ENCODE peak calls at places on chromosomes 7 and 10, in five cellular contexts. E, D, A, C and J are unnamed samples. For H3K4me1, the result is how much of the 10 kb centered on the place peaks cover.

GRCh38 chr10:95245425-95246055 is 45.3 kb downstream of the PDLIM1 start:
- DNase-seq in E (no peak), D (no peak), A (no peak), C (no peak), J (no peak)

GRCh38 chr7:76220185-76221057 is 18.7 kb downstream of the SRRM3 start:
- DNase-seq in E (peak), C (no peak), A (peak), D (no peak), J (no peak)

GRCh38 chr10:72340510-72340895 is 14.2 kb downstream of the DNAJB12 start:
- DNase-seq in C (peak), A (peak), D (no peak), E (peak), J (peak)

GRCh38 chr7:107879400-107880035 is 11.5 kb upstream of the DLD start:
- DNase-seq in D (no peak), A (no peak), E (peak), C (no peak), J (no peak)

GRCh38 chr10:60536529-60537114 is 146.9 kb upstream of the ANK3 start:
- DNase-seq in E (no peak), C (no peak), D (no peak), A (no peak), J (no peak)

GRCh38 chr7:84105582-84105981 is 89.0 kb downstream of the SEMA3A start:
- DNase-seq in E (no peak), A (no peak), D (no peak), C (no peak), J (no peak)

GRCh38 chr10:71281646-71282322 is 37.3 kb upstream of the SLC29A3 start:
- DNase-seq in A (no peak), D (no peak), E (no peak), C (no peak), J (no peak)

GRCh38 chr7:94748371-94748770 is 92.4 kb upstream of the SGCE start:
- DNase-seq in A (no peak), E (no peak), D (no peak), C (no peak), J (no peak)

GRCh38 chr10:73865459-73866442 is 8.6 kb downstream of the CAMK2G start:
- DNase-seq in E (no peak), C (peak), D (peak), A (no peak), J (peak)

GRCh38 chr7:3078458-3078857 is 34.8 kb upstream of the CARD11 start:
- DNase-seq in A (no peak), C (no peak), D (no peak), E (no peak), J (no peak)

GRCh38 chr10:63515002-63515763 is 6.0 kb upstream of the REEP3 start:
- DNase-seq in A (no peak), D (no peak), C (no peak), E (no peak), J (no peak)

GRCh38 chr10:120204877-120205276 is 252.2 kb upstream of the PLPP4 start:
- DNase-seq in C (no peak), E (no peak), A (no peak), D (no peak), J (no peak)

GRCh38 chr7:75985518-75986146 is 8.8 kb downstream of the TMEM120A start:
- DNase-seq in C (no peak), A (peak), E (no peak), D (no peak), J (peak)

GRCh38 chr7:28315565-28316420 is 96.5 kb upstream of the CREB5 start:
- DNase-seq in E (no peak), D (peak), A (no peak), C (no peak), J (no peak)

GRCh38 chr7:157816526-157817250 is 479.9 kb downstream of the DNAJB6 start:
- DNase-seq in A (no peak), C (no peak), E (no peak), D (no peak), J (peak)

GRCh38 chr10:92757066-92757716 is 67.4 kb downstream of the HHEX start:
- DNase-seq in A (peak), C (peak), D (peak), E (peak), J (peak)

GRCh38 chr7:104130726-104131125 is 77.1 kb downstream of the ORC5 start:
- DNase-seq in C (no peak), A (no peak), E (no peak), D (no peak), J (no peak)

GRCh38 chr10:103198648-103199047 is 5.6 kb upstream of the NT5C2 start:
- DNase-seq in E (no peak), A (no peak), D (no peak), C (no peak), J (no peak)

GRCh38 chr7:92478095-92478494 is 349 bp upstream of the ERVW-1 start:
- DNase-seq in C (no peak), D (no peak), A (no peak), E (no peak), J (no peak)

GRCh38 chr7:79880312-79880711 is 254.3 kb upstream of the GNAI1 start:
- DNase-seq in C (no peak), A (no peak), D (no peak), E (no peak), J (no peak)

GRCh38 chr7:105585850-105586500 is 4.7 kb upstream of the EFCAB10 start:
- DNase-seq in C (no peak), D (no peak), A (no peak), E (no peak), J (no peak)

GRCh38 chr7:114952296-114952695 is 30.4 kb downstream of the MDFIC start:
- DNase-seq in C (no peak), D (no peak), E (no peak), A (no peak), J (no peak)

GRCh38 chr10:69087600-69088470 is at the start of gene SRGN:
- DNase-seq in D (peak), E (peak), A (peak), C (peak), J (no peak)

GRCh38 chr7:139783647-139784385 is 6.0 kb upstream of the HIPK2 start:
- DNase-seq in D (no peak), A (no peak), C (no peak), E (no peak), J (no peak)

GRCh38 chr10:43878386-43878785 is 229.7 kb upstream of the ZNF32 start:
- DNase-seq in A (no peak), C (no peak), E (no peak), D (no peak), J (no peak)

GRCh38 chr7:54904130-54904529 is 114.7 kb upstream of the EGFR start:
- DNase-seq in C (no peak), D (no peak), E (no peak), A (no peak), J (no peak)

GRCh38 chr10:22714524-22715289 is at the start of gene PIP4K2A:
- DNase-seq in E (peak), D (peak), C (peak), A (peak), J (peak)

GRCh38 chr10:102121739-102122372 is 1.7 kb upstream of the LDB1 start:
- DNase-seq in D (peak), A (peak), E (no peak), C (no peak), J (no peak)

GRCh38 chr7:36911788-36912187 is 187.5 kb upstream of the AOAH start:
- DNase-seq in E (no peak), D (no peak), A (no peak), C (no peak), J (no peak)

GRCh38 chr7:17623546-17624185 is 316.6 kb downstream of the SNX13 start:
- DNase-seq in D (no peak), E (no peak), C (no peak), A (no peak), J (no peak)

GRCh38 chr7:158391141-158391540 is 196.5 kb downstream of the PTPRN2 start:
- DNase-seq in C (no peak), E (no peak), A (no peak), D (no peak), J (no peak)

GRCh38 chr7:99380032-99380822 is 5.7 kb downstream of the ARPC1B start:
- DNase-seq in D (no peak), C (peak), A (no peak), E (no peak), J (no peak)
- H3K4me1 ChIP-seq in D (under half), C (under half), A (under half), E (under half), J (under half)

GRCh38 chr7:14585232-14585631 is 317.3 kb downstream of the DGKB start:
- DNase-seq in C (no peak), A (no peak), D (no peak), E (no peak), J (no peak)

GRCh38 chr7:14583518-14583917 is 319.0 kb downstream of the DGKB start:
- DNase-seq in C (no peak), A (no peak), E (no peak), D (no peak), J (no peak)

GRCh38 chr7:14582010-14582409 is 320.5 kb downstream of the DGKB start:
- DNase-seq in E (no peak), C (no peak), D (no peak), A (no peak), J (no peak)

GRCh38 chr7:14579971-14580370 is 322.6 kb downstream of the DGKB start:
- DNase-seq in C (no peak), D (no peak), A (no peak), E (no peak), J (no peak)
- H3K4me3 ChIP-seq in C (no peak), D (no peak), A (no peak), E (no peak), J (no peak)

GRCh38 chr10:8056378-8056777 is 1.9 kb downstream of the GATA3 start:
- DNase-seq in A (no peak), E (no peak), C (no peak), D (no peak), J (no peak)

GRCh38 chr10:8055420-8056349 is 1.2 kb downstream of the GATA3 start:
- DNase-seq in D (no peak), A (no peak), E (no peak), C (no peak), J (no peak)

GRCh38 chr10:8053446-8054242 is 844 bp upstream of the GATA3 start:
- DNase-seq in A (peak), E (peak), C (peak), D (no peak), J (peak)

GRCh38 chr10:8054243-8054497 is 318 bp upstream of the GATA3 start:
- DNase-seq in A (no peak), D (no peak), E (no peak), C (no peak), J (no peak)

DNA sequence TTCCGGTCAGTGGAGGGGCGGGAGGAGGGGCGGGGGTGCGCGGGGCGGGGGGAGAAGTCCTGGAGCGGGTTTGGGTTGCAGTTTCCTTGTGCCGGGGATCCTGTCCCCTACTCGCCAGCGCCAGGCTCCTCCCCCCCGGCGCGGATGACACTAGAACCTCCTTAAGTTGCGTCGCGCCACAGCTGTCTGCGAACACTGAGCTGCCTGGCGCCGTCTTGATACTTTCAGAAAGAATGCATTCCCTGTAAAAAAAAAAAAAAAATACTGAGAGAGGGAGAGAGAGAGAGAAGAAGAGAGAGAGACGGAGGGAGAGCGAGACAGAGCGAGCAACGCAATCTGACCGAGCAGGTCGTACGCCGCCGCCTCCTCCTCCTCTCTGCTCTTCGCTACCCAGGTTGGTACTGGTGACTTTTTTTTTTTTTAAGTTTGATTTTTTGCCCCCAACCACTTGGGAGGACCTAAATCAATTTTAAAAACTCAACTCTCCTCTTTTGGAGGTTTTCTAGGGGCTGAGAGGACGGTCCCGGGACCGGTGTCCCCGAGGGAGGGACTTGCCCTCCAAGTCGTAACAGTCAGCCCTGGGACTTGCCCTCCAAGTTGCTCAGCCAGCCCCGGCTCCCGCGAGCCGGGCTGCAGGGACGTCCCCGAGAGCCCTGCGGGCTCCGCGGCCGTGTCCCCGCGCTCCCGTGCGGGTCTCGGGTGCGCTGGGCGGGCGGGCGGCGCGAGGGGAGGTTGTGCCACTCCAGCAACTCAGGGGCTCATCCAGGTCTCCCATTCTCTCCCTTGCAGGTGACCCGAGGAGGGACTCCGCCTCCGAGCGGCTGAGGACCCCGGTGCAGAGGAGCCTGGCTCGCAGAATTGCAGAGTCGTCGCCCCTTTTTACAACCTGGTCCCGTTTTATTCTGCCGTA is at the start of gene GATA3:
- DNase-seq in E (no peak), C (peak), D (no peak), A (no peak), J (no peak)
- TF ChIP-seq POLR2A in E (no peak), C (no peak), D (no peak), A (no peak), J (no peak)

GRCh38 chr7:66142996-66143395 is 28.3 kb downstream of the CRCP start:
- DNase-seq in E (no peak), A (no peak), C (no peak), D (no peak), J (no peak)

GRCh38 chr7:66140924-66141323 is 26.3 kb downstream of the CRCP start:
- DNase-seq in E (peak), A (peak), C (no peak), D (peak), J (peak)

GRCh38 chr7:66143876-66144332 is 29.3 kb downstream of the CRCP start:
- DNase-seq in A (no peak), D (no peak), C (no peak), E (no peak), J (no peak)

GRCh38 chr7:66145404-66145843 is 30.8 kb downstream of the CRCP start:
- DNase-seq in C (no peak), E (no peak), A (peak), D (peak), J (no peak)

GRCh38 chr7:66142334-66142733 is 27.7 kb downstream of the CRCP start:
- DNase-seq in D (no peak), C (no peak), A (no peak), E (no peak), J (peak)
- H3K4me1 ChIP-seq in D (under half), C (under half), A (under half), E (under half), J (under half)

GRCh38 chr7:42238709-42239395 is 1.8 kb upstream of the GLI3 start:
- DNase-seq in A (peak), C (no peak), E (no peak), D (peak), J (no peak)
- H3K4me3 ChIP-seq in A (no peak), C (no peak), E (no peak), D (peak), J (no peak)

DNA sequence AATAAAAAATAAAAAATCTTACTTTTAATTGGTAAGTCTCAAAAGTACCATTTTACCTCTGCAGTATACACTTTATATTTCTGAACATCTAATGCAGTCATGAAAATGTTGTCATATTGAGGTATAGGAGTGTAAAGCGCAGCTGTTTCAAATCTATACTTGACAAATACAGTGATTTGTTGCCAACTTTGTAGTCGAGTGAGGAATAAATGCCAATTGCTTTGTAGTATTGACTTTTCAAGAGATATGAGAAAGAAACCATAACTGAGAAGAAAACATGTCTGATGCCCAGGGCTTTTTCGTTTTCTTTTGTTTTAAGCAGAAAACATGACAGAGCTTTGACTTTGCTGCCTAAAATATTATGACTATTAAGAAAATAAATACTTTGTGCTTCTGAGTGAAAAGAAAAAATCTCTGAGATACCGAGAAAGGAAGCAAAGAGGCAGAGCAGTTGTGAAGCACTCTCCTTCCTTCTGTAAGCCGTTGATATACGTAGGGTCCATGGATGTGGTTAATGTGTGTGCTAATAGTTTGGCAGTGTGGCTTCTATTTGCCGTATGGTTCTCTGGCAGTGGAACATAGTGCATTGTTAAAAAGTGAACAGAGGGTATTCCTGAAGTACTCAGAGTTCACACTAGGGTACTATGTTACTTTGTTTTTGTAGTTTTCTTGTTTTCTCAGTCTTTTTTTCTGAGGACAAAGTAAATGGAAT is 38.2 kb downstream of the AVL9 start:
- DNase-seq in A (no peak), C (no peak), D (no peak), E (no peak), J (no peak)
- TF ChIP-seq POLR2A in A (no peak), C (no peak), D (no peak), E (no peak), J (no peak)

GRCh38 chr7:4711634-4712033 is 29.5 kb downstream of the FOXK1 start:
- DNase-seq in E (no peak), D (no peak), C (no peak), A (no peak), J (no peak)
- H3K4me1 ChIP-seq in E (under half), D (half or more), C (under half), A (under half), J (under half)

DNA sequence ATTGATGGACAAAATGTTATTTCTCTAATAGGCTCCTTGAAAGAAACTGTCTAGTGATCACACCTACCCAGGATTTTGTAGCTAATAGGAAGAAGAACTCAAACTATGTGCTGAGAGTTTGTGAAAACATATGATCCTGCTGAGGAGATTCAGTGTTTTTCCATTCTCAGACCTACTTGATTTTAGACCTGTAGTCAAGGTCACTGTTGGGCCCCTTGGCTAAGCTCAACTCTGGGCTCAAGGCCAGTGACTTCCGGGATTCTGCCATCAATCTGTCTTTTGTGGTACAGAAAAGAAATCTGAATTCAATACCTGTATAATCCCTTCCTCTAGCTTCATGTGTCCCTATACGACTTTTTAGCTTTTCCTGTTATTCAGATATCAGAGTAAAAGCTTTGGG is 79.7 kb upstream of the FERD3L start:
- DNase-seq in A (no peak), E (no peak), C (no peak), D (no peak), J (no peak)
- H3K4me3 ChIP-seq in A (no peak), E (no peak), C (no peak), D (no peak), J (no peak)

GRCh38 chr7:44521347-44522095 is 19.6 kb downstream of the NPC1L1 start:
- DNase-seq in D (no peak), E (no peak), A (no peak), C (no peak), J (no peak)
- TF ChIP-seq POLR2A in D (no peak), E (no peak), A (no peak), C (no peak), J (no peak)

DNA sequence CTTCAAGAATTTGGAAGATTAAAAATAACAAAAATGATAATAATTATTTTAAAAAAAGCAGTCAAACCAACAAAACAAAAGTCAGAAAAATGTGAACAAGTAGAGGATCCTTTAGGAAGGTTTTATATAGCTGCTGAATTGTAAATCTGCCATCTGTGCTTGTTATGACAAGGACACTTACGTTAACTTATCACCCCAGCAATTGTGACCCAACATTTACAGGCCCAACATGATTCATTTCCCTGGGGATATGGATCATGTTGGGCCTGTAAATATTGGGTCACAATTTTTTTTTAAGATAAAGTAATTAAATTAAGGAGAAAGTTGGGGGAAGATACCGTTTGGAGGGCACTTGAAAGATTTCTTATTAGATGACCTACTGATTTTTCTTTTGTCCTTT is 261.4 kb upstream of the HABP2 start:
- DNase-seq in A (no peak), D (no peak), E (no peak), C (no peak), J (no peak)
- H3K4me1 ChIP-seq in A (under half), D (under half), E (under half), C (under half), J (under half)